ENCODE peak calls at places on chromosomes 13 and 19, in four cellular contexts. U is kidney, Q is mesenchymal stem cell, T is fibroblast of lung. M is an unnamed sample.

GRCh38 chr19:6092329-6093286 is 17.7 kb downstream of the RFX2 start:
- DNase-seq in U (peak), T (peak), Q (peak), M (peak)

GRCh38 chr19:14383898-14384669 is 2.8 kb downstream of the ADGRE5 start:
- DNase-seq in U (no peak), Q (peak), T (peak), M (peak)

GRCh38 chr13:94327318-94327717 is 152.2 kb downstream of the DCT start:
- DNase-seq in U (no peak), Q (peak), T (no peak), M (no peak)

GRCh38 chr19:52748336-52748950 is 13.6 kb upstream of the ZNF611 start:
- DNase-seq in Q (peak), U (no peak), T (peak), M (peak)

GRCh38 chr19:4803736-4804695 is 12.5 kb downstream of the FEM1A start:
- DNase-seq in T (peak), Q (peak), U (peak), M (peak)

GRCh38 chr19:48674216-48674809 is 1.5 kb upstream of the NTN5 start:
- DNase-seq in U (no peak), T (no peak), Q (no peak), M (no peak)

GRCh38 chr19:4181053-4181508 is 1.3 kb downstream of the SIRT6 start:
- DNase-seq in T (no peak), U (no peak), Q (no peak), M (no peak)

GRCh38 chr13:106500450-106500849 is 35.0 kb downstream of the EFNB2 start:
- DNase-seq in T (no peak), Q (peak), U (no peak), M (no peak)

GRCh38 chr13:42894765-42895181 is 97.3 kb downstream of the EPSTI1 start:
- DNase-seq in T (peak), U (no peak), Q (no peak), M (peak)

GRCh38 chr19:38850976-38851621 is 1.3 kb upstream of the HNRNPL start:
- DNase-seq in T (no peak), U (peak), Q (no peak), M (no peak)

GRCh38 chr19:996051-996838 is 4.0 kb upstream of the GRIN3B start:
- DNase-seq in T (peak), U (peak), Q (peak), M (peak)
- H3K9ac ChIP-seq in T (no peak), U (no peak), Q (peak), M (no peak)

DNA sequence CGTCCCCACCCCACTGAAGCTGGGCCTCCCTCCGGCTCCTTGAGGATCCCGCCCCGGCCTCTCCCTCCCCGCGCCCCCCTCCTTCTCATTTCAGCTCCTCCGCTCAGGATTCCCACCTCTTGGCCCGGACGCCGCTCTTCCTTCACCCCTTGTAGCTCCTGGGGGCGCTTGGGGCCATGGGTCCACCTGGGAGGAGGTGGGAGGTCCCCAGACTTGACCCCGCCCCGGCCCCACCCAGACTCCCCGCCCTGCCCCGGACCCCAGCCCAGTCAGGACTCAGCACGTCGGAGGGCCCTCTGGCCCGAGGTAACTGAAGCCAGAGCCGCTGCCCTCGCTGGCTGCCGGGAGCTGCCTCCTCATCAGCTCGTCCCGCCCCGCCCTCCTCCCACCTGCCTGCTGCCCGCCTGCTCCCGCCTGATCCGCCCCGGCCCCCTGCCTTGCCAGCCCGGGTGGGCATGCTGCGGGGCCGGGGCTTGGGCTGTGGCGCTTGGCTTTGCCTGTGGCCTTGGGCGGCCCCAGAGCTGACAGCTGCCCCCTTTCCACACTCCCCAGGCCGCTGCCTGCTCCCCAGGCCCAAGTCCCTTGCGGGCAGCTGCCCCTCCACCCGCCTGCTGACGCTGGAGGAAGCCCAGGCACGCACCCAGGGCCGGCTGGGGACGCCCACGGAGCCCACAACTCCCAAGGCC is 9.2 kb downstream of the ARHGAP33 start:
- DNase-seq in U (no peak), Q (no peak), T (no peak), M (no peak)
- H3K9ac ChIP-seq in U (no peak), Q (no peak), T (no peak), M (no peak)

GRCh38 chr13:80132741-80133601 is 208.0 kb downstream of the SPRY2 start:
- DNase-seq in Q (peak), U (peak), T (peak), M (peak)

GRCh38 chr13:80134360-80134759 is 206.6 kb downstream of the SPRY2 start:
- DNase-seq in U (no peak), Q (peak), T (no peak), M (no peak)

GRCh38 chr13:80131204-80131603 is 209.7 kb downstream of the SPRY2 start:
- DNase-seq in U (peak), T (peak), Q (peak), M (peak)

GRCh38 chr13:80137994-80138393 is 202.9 kb downstream of the SPRY2 start:
- DNase-seq in T (no peak), Q (no peak), U (no peak), M (no peak)

GRCh38 chr13:80133631-80134083 is 207.3 kb downstream of the SPRY2 start:
- DNase-seq in T (no peak), U (no peak), Q (no peak), M (no peak)
- H3K9ac ChIP-seq in T (no peak), U (no peak), Q (peak), M (no peak)

GRCh38 chr19:273393-273792 is 17.8 kb downstream of the PLPP2 start:
- DNase-seq in Q (no peak), T (no peak), U (no peak), M (no peak)

GRCh38 chr19:271856-272255 is 19.3 kb downstream of the PLPP2 start:
- DNase-seq in U (no peak), T (no peak), Q (no peak), M (no peak)

GRCh38 chr19:275000-275399 is 16.2 kb downstream of the PLPP2 start:
- DNase-seq in Q (no peak), T (no peak), U (no peak), M (no peak)

DNA sequence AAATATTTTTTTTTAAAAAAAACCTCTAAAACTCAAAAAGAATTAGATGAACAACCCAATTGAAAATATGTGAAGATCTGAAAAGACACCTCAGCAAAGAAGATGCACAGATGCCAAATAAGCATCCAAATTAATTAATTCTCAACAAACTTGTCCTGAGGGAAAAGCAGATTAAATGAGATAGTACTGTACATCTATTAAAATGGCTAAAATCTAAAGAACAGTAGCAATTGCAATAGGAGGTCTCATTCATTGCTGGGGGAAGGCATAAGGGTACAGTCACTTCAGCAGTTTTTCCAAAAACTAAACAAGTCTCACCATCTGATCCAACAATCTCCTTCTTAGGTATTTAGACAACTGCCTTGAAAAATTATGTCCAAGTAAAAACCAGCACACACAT is 22.0 kb downstream of the PLPP2 start:
- DNase-seq in U (no peak), T (no peak), Q (no peak), M (no peak)
- H3K9ac ChIP-seq in U (no peak), T (no peak), Q (no peak), M (no peak)

GRCh38 chr13:51765142-51765515 is 38.8 kb downstream of the DHRS12 start:
- DNase-seq in U (no peak), Q (no peak), T (peak), M (no peak)
- H3K9ac ChIP-seq in U (no peak), Q (peak), T (no peak), M (no peak)

GRCh38 chr13:50575138-50575537 is 268.4 kb downstream of the DLEU7 start:
- DNase-seq in Q (no peak), T (no peak), U (no peak), M (no peak)
- H3K9ac ChIP-seq in Q (peak), T (no peak), U (no peak), M (no peak)